ENCODE peak calls at places on chromosomes 6 and 20, in five cellular contexts. One of them, this sample, is unnamed.

GRCh38 chr20:45111799-45112471 is 3.0 kb downstream of the WFDC5 start:
- DNase-seq in mesothelial cell of epicardium: no peak
- DNase-seq in AG04450: no peak
- DNase-seq in breast epithelium: no peak
- DNase-seq in mammary epithelial cell: no peak
- DNase-seq in this sample: no peak

GRCh38 chr6:27772261-27773001 is 139.8 kb downstream of the OR2B2 start:
- DNase-seq in mesothelial cell of epicardium: peak; percentile 93
- DNase-seq in AG04450: peak; percentile 66
- DNase-seq in mammary epithelial cell: peak; percentile 90
- DNase-seq in breast epithelium: peak; percentile 88
- DNase-seq in this sample: peak; percentile 94

GRCh38 chr20:61901421-61902212 is 164.1 kb downstream of the TAF4 start:
- DNase-seq in mammary epithelial cell: no peak
- DNase-seq in mesothelial cell of epicardium: no peak
- DNase-seq in breast epithelium: no peak
- DNase-seq in AG04450: no peak
- DNase-seq in this sample: no peak

GRCh38 chr6:39566381-39566934 is 158.8 kb downstream of the KIF6 start:
- DNase-seq in breast epithelium: no peak
- DNase-seq in mammary epithelial cell: no peak
- DNase-seq in mesothelial cell of epicardium: no peak
- DNase-seq in AG04450: no peak
- DNase-seq in this sample: no peak

GRCh38 chr6:140956567-140957306 is 1176.0 kb upstream of the GJE1 start:
- DNase-seq in AG04450: no peak
- DNase-seq in mesothelial cell of epicardium: no peak
- DNase-seq in mammary epithelial cell: no peak
- DNase-seq in breast epithelium: no peak
- DNase-seq in this sample: no peak

GRCh38 chr6:24009319-24009718 is 116.7 kb upstream of the NRSN1 start:
- DNase-seq in breast epithelium: no peak
- DNase-seq in mesothelial cell of epicardium: no peak
- DNase-seq in AG04450: no peak
- DNase-seq in mammary epithelial cell: no peak
- DNase-seq in this sample: no peak

GRCh38 chr6:147127587-147127986 is 76.6 kb upstream of the STXBP5 start:
- DNase-seq in breast epithelium: no peak
- DNase-seq in AG04450: no peak
- DNase-seq in mammary epithelial cell: peak; percentile 35
- DNase-seq in mesothelial cell of epicardium: no peak
- DNase-seq in this sample: no peak

GRCh38 chr6:16741112-16742016 is 19.9 kb downstream of the ATXN1 start:
- DNase-seq in mammary epithelial cell: peak; percentile 94
- DNase-seq in mesothelial cell of epicardium: no peak
- DNase-seq in AG04450: peak; percentile 91
- DNase-seq in breast epithelium: no peak
- DNase-seq in this sample: no peak

GRCh38 chr6:106670236-106670635 is 40.9 kb downstream of the QRSL1 start:
- DNase-seq in mammary epithelial cell: no peak
- DNase-seq in breast epithelium: no peak
- DNase-seq in AG04450: no peak
- DNase-seq in mesothelial cell of epicardium: no peak
- DNase-seq in this sample: no peak

GRCh38 chr6:120147218-120147871 is 797.8 kb upstream of the MAN1A1 start:
- DNase-seq in mammary epithelial cell: peak; percentile 11
- DNase-seq in AG04450: no peak
- DNase-seq in mesothelial cell of epicardium: no peak
- DNase-seq in breast epithelium: no peak
- DNase-seq in this sample: no peak

GRCh38 chr20:57117296-57117695 is 149.1 kb downstream of the BMP7 start:
- DNase-seq in mammary epithelial cell: no peak
- DNase-seq in mesothelial cell of epicardium: no peak
- DNase-seq in breast epithelium: no peak
- DNase-seq in AG04450: no peak
- DNase-seq in this sample: no peak

GRCh38 chr6:38658768-38659167 is 19.0 kb upstream of the BTBD9 start:
- DNase-seq in AG04450: no peak
- DNase-seq in mammary epithelial cell: no peak
- DNase-seq in mesothelial cell of epicardium: no peak
- DNase-seq in breast epithelium: no peak
- DNase-seq in this sample: no peak

GRCh38 chr6:118825661-118826060 is 68.3 kb upstream of the ASF1A start:
- DNase-seq in breast epithelium: no peak
- DNase-seq in AG04450: no peak
- DNase-seq in mesothelial cell of epicardium: no peak
- DNase-seq in mammary epithelial cell: no peak
- DNase-seq in this sample: no peak

GRCh38 chr20:48234951-48235350 is 449.7 kb upstream of the SULF2 start:
- DNase-seq in AG04450: no peak
- DNase-seq in mammary epithelial cell: no peak
- DNase-seq in breast epithelium: no peak
- DNase-seq in mesothelial cell of epicardium: no peak
- DNase-seq in this sample: no peak

DNA sequence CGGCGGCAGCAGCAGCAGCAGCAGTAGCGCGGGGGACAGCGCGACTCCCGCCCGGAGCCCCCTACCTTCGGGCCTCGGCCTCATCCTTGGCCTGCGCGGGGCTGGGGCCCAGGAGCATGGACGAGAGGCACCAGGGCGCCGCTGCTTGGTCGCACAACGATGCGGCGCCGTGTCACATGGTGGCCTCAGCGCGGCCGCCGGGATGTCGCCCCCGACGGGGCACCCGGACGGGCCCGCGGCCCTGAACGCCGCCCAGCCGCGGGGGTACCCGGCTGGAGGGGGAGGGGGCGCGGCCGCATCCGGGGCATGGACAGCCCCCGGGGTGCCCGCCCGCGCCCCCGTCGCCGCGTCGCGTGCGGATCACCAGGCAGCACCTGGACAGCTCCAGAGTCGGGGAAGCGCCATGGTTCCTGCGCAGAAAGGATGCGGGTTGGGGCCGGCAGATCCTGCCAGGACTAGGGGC is 57.1 kb downstream of the CDH22 start:
- DNase-seq in mesothelial cell of epicardium: no peak
- DNase-seq in mammary epithelial cell: no peak
- DNase-seq in breast epithelium: no peak
- DNase-seq in AG04450: no peak
- DNase-seq in this sample: no peak
- TF ChIP-seq CTCF in mesothelial cell of epicardium: no peak
- TF ChIP-seq CTCF in mammary epithelial cell: no peak
- TF ChIP-seq CTCF in breast epithelium: no peak
- TF ChIP-seq CTCF in AG04450: no peak
- TF ChIP-seq CTCF in this sample: no peak

GRCh38 chr20:38601216-38602184 is at the start of gene ARHGAP40:
- DNase-seq in mammary epithelial cell: peak; percentile 13
- DNase-seq in breast epithelium: peak; percentile 79
- DNase-seq in mesothelial cell of epicardium: no peak
- DNase-seq in AG04450: no peak
- DNase-seq in this sample: no peak
- TF ChIP-seq CTCF in mammary epithelial cell: peak; percentile 21
- TF ChIP-seq CTCF in breast epithelium: peak; percentile 21
- TF ChIP-seq CTCF in mesothelial cell of epicardium: no peak
- TF ChIP-seq CTCF in AG04450: peak; percentile 17
- TF ChIP-seq CTCF in this sample: no peak

GRCh38 chr6:33809619-33810018 is 5.8 kb upstream of the MLN start:
- DNase-seq in AG04450: no peak
- DNase-seq in mammary epithelial cell: no peak
- DNase-seq in mesothelial cell of epicardium: no peak
- DNase-seq in breast epithelium: no peak
- DNase-seq in this sample: no peak

GRCh38 chr6:33813246-33813904 is 9.6 kb upstream of the MLN start:
- DNase-seq in AG04450: no peak
- DNase-seq in mesothelial cell of epicardium: no peak
- DNase-seq in mammary epithelial cell: no peak
- DNase-seq in breast epithelium: no peak
- DNase-seq in this sample: no peak

GRCh38 chr6:33814663-33814985 is 10.8 kb upstream of the MLN start:
- DNase-seq in breast epithelium: no peak
- DNase-seq in mammary epithelial cell: no peak
- DNase-seq in AG04450: no peak
- DNase-seq in mesothelial cell of epicardium: no peak
- DNase-seq in this sample: no peak

GRCh38 chr6:33813960-33814662 is 10.3 kb upstream of the MLN start:
- DNase-seq in AG04450: no peak
- DNase-seq in mesothelial cell of epicardium: no peak
- DNase-seq in mammary epithelial cell: no peak
- DNase-seq in breast epithelium: no peak
- DNase-seq in this sample: no peak

GRCh38 chr6:33812669-33813068 is 8.9 kb upstream of the MLN start:
- DNase-seq in mesothelial cell of epicardium: peak; percentile 83
- DNase-seq in breast epithelium: no peak
- DNase-seq in AG04450: no peak
- DNase-seq in mammary epithelial cell: peak; percentile 23
- DNase-seq in this sample: no peak
- TF ChIP-seq CTCF in mesothelial cell of epicardium: peak; percentile 17
- TF ChIP-seq CTCF in breast epithelium: peak; percentile 30
- TF ChIP-seq CTCF in AG04450: peak; percentile 58
- TF ChIP-seq CTCF in mammary epithelial cell: peak; percentile 26
- TF ChIP-seq CTCF in this sample: peak; percentile 45

GRCh38 chr20:18284805-18285533 is 3.4 kb upstream of the ZNF133 start:
- DNase-seq in breast epithelium: no peak
- DNase-seq in mesothelial cell of epicardium: no peak
- DNase-seq in mammary epithelial cell: no peak
- DNase-seq in AG04450: no peak
- DNase-seq in this sample: no peak

GRCh38 chr20:18287915-18288747 is at the start of gene ZNF133:
- DNase-seq in mammary epithelial cell: peak; percentile 97
- DNase-seq in breast epithelium: peak; percentile 96
- DNase-seq in mesothelial cell of epicardium: peak; percentile 99
- DNase-seq in AG04450: peak; percentile 70
- DNase-seq in this sample: peak; percentile 97

GRCh38 chr20:18287546-18287914 is 797 bp upstream of the ZNF133 start:
- DNase-seq in mammary epithelial cell: no peak
- DNase-seq in mesothelial cell of epicardium: no peak
- DNase-seq in AG04450: no peak
- DNase-seq in breast epithelium: no peak
- DNase-seq in this sample: no peak

GRCh38 chr20:18288748-18289705 is 700 bp downstream of the ZNF133 start:
- DNase-seq in AG04450: no peak
- DNase-seq in breast epithelium: no peak
- DNase-seq in mammary epithelial cell: peak; percentile 23
- DNase-seq in mesothelial cell of epicardium: no peak
- DNase-seq in this sample: no peak
- TF ChIP-seq CTCF in AG04450: no peak
- TF ChIP-seq CTCF in breast epithelium: no peak
- TF ChIP-seq CTCF in mammary epithelial cell: no peak
- TF ChIP-seq CTCF in mesothelial cell of epicardium: no peak
- TF ChIP-seq CTCF in this sample: no peak

This sample was measured in osteocyte.